ENCODE peak calls at places on chromosome 6, in five cellular contexts. D is iris pigment epithelial cell; J is heart right ventricle; F is activated T-cell treated with anti-CD3 and anti-CD28 coated beads, Interleukin-2, amount 50 U/mL, for 72 hours; U is head of caudate nucleus. P is an unnamed sample.

GRCh38 chr6:57021086-57021720 is 25.3 kb upstream of the KIAA1586 start:
- DNase-seq in D (peak; percentile 56), J (no peak), F (no peak), U (no peak), P (no peak)

GRCh38 chr6:9431945-9432344 is 982.9 kb downstream of the TFAP2A start:
- DNase-seq in D (no peak), J (no peak), F (no peak), U (no peak), P (no peak)

GRCh38 chr6:30570760-30571084 is 520 bp upstream of the ABCF1 start:
- DNase-seq in D (no peak), J (no peak), F (no peak), U (peak; percentile 35), P (no peak)

GRCh38 chr6:5034328-5034727 is 30.5 kb upstream of the RPP40 start:
- DNase-seq in D (no peak), J (no peak), F (no peak), U (no peak), P (no peak)

GRCh38 chr6:104589940-104590339 is 269.8 kb downstream of the HACE1 start:
- DNase-seq in D (no peak), J (no peak), F (no peak), U (no peak), P (no peak)

GRCh38 chr6:132811276-132811675 is 3.1 kb upstream of the RPS12 start:
- DNase-seq in D (peak; percentile 93), J (no peak), F (no peak), U (no peak), P (no peak)

GRCh38 chr6:105569706-105570105 is 166.8 kb upstream of the PREP start:
- DNase-seq in D (no peak), J (no peak), F (no peak), U (no peak), P (no peak)

GRCh38 chr6:154606457-154606856 is 96.0 kb upstream of the CNKSR3 start:
- DNase-seq in D (no peak), J (no peak), F (peak; percentile 91), U (no peak), P (no peak)

GRCh38 chr6:4102687-4103244 is 23.8 kb upstream of the FAM217A start:
- DNase-seq in D (no peak), J (no peak), F (no peak), U (no peak), P (no peak)

GRCh38 chr6:2684059-2684749 is 66.5 kb downstream of the MYLK4 start:
- DNase-seq in D (peak; percentile 85), J (no peak), F (no peak), U (no peak), P (no peak)

GRCh38 chr6:73739097-73739496 is 43.1 kb downstream of the CD109 start:
- DNase-seq in D (peak; percentile 71), J (no peak), F (no peak), U (no peak), P (no peak)

GRCh38 chr6:91710356-91710755 is 1123.5 kb upstream of the MAP3K7 start:
- DNase-seq in D (no peak), J (no peak), F (no peak), U (no peak), P (no peak)

GRCh38 chr6:160962835-160963623 is 28.5 kb upstream of the MAP3K4 start:
- DNase-seq in D (no peak), J (no peak), F (no peak), U (no peak), P (peak; percentile 47)

GRCh38 chr6:166008441-166009369 is 158.9 kb downstream of the TBXT start:
- DNase-seq in D (peak; percentile 69), J (peak; percentile 30), F (no peak), U (peak; percentile 75), P (no peak)

GRCh38 chr6:4253604-4254211 is 118.3 kb upstream of the ECI2 start:
- DNase-seq in D (peak; percentile 80), J (peak; percentile 72), F (no peak), U (no peak), P (no peak)

GRCh38 chr6:111256646-111257045 is 169.3 kb downstream of the SLC16A10 start:
- DNase-seq in D (no peak), J (no peak), F (no peak), U (no peak), P (no peak)

GRCh38 chr6:18412644-18413043 is 25.5 kb downstream of the RNF144B start:
- DNase-seq in D (peak; percentile 80), J (no peak), F (no peak), U (no peak), P (no peak)

GRCh38 chr6:70957284-70957617 is 391 bp upstream of the B3GAT2 start:
- DNase-seq in D (peak; percentile 1), J (no peak), F (no peak), U (no peak), P (no peak)

GRCh38 chr6:90739339-90739738 is 152.5 kb upstream of the MAP3K7 start:
- DNase-seq in D (no peak), J (no peak), F (no peak), U (no peak), P (no peak)

GRCh38 chr6:169723200-169723909 is 945 bp downstream of the PHF10 start:
- DNase-seq in D (peak; percentile 88), J (peak; percentile 87), F (peak; percentile 76), U (peak; percentile 79), P (peak; percentile 64)

GRCh38 chr6:6105472-6106036 is 98.8 kb upstream of the NRN1 start:
- DNase-seq in D (no peak), J (no peak), F (no peak), U (no peak), P (no peak)

GRCh38 chr6:146990821-146991798 is 213.1 kb upstream of the STXBP5 start:
- DNase-seq in D (peak; percentile 91), J (no peak), F (no peak), U (no peak), P (no peak)

GRCh38 chr6:79250559-79250958 is 16.1 kb upstream of the HMGN3 start:
- DNase-seq in D (no peak), J (no peak), F (no peak), U (no peak), P (no peak)

GRCh38 chr6:3751019-3751729 is at the start of gene PXDC1:
- DNase-seq in D (peak; percentile 43), J (no peak), F (peak; percentile 36), U (no peak), P (peak; percentile 91)

GRCh38 chr6:150928882-150929281 is 63.4 kb downstream of the MTHFD1L start:
- DNase-seq in D (no peak), J (no peak), F (no peak), U (no peak), P (no peak)

GRCh38 chr6:99739526-99739925 is 132.9 kb downstream of the PRDM13 start:
- DNase-seq in D (no peak), J (peak; percentile 6), F (no peak), U (no peak), P (no peak)

GRCh38 chr6:148192310-148192709 is 150.3 kb upstream of the SASH1 start:
- DNase-seq in D (peak; percentile 88), J (no peak), F (no peak), U (no peak), P (peak; percentile 29)

GRCh38 chr6:109513571-109514071 is 30.6 kb upstream of the ZBTB24 start:
- DNase-seq in D (peak; percentile 22), J (no peak), F (no peak), U (no peak), P (no peak)

GRCh38 chr6:136039185-136039584 is 187.7 kb downstream of the PDE7B start:
- DNase-seq in D (no peak), J (no peak), F (no peak), U (no peak), P (no peak)

GRCh38 chr6:151211075-151211474 is 28.7 kb upstream of the AKAP12 start:
- DNase-seq in D (no peak), J (no peak), F (no peak), U (no peak), P (no peak)

GRCh38 chr6:113122060-113122459 is 735.1 kb upstream of the MARCKS start:
- DNase-seq in D (peak; percentile 94), J (no peak), F (no peak), U (no peak), P (no peak)

GRCh38 chr6:15287670-15288069 is 41.8 kb downstream of the JARID2 start:
- DNase-seq in D (no peak), J (no peak), F (no peak), U (no peak), P (no peak)

GRCh38 chr6:32842690-32843089 is 1.2 kb downstream of the PSMB8 start:
- DNase-seq in D (no peak), J (no peak), F (no peak), U (no peak), P (no peak)

GRCh38 chr6:50721978-50722377 is 8.7 kb downstream of the TFAP2D start:
- DNase-seq in D (no peak), J (no peak), F (no peak), U (no peak), P (no peak)